ENCODE peak calls at places on chromosomes 11 and 22, in five cellular contexts. U is NT2/D1, Y is HepG2, K is H1, I is GM12878. L is an unnamed sample.

GRCh38 chr11:134394311-134394710 is 17.7 kb downstream of the B3GAT1 start:
- DNase-seq in U (no peak), Y (no peak), K (no peak), I (no peak), L (no peak)

GRCh38 chr22:31734512-31734911 is 15.4 kb downstream of the PRR14L start:
- DNase-seq in U (no peak), Y (peak; percentile 29), K (no peak), I (no peak), L (no peak)

GRCh38 chr22:37623075-37624016 is 14.7 kb downstream of the GGA1 start:
- DNase-seq in U (no peak), Y (peak; percentile 50), K (peak; percentile 95), I (no peak), L (peak; percentile 86)

GRCh38 chr11:29319231-29319630 is 697.6 kb downstream of the KCNA4 start:
- DNase-seq in U (no peak), Y (no peak), K (no peak), I (no peak), L (no peak)

GRCh38 chr22:44668190-44668885 is 33.7 kb upstream of the PRR5 start:
- DNase-seq in U (no peak), Y (no peak), K (peak; percentile 80), I (no peak), L (peak; percentile 62)

GRCh38 chr11:10114593-10115404 is 179.2 kb downstream of the SBF2 start:
- DNase-seq in U (no peak), Y (no peak), K (no peak), I (no peak), L (no peak)

GRCh38 chr11:78946945-78947914 is 372.6 kb upstream of the NARS2 start:
- DNase-seq in U (no peak), Y (peak; percentile 3), K (no peak), I (no peak), L (no peak)

GRCh38 chr22:30232716-30233218 is 13.8 kb downstream of the LIF start:
- DNase-seq in U (no peak), Y (no peak), K (no peak), I (no peak), L (no peak)

GRCh38 chr11:100383357-100383865 is 303.7 kb upstream of the ARHGAP42 start:
- DNase-seq in U (no peak), Y (no peak), K (no peak), I (no peak), L (no peak)

GRCh38 chr11:100221791-100222190 is 465.3 kb upstream of the ARHGAP42 start:
- DNase-seq in U (no peak), Y (no peak), K (no peak), I (no peak), L (no peak)

GRCh38 chr11:92972248-92972647 is 2.8 kb downstream of the MTNR1B start:
- DNase-seq in U (no peak), Y (no peak), K (no peak), I (no peak), L (no peak)

GRCh38 chr11:64744544-64745218 is 739 bp upstream of the RASGRP2 start:
- DNase-seq in U (no peak), Y (no peak), K (peak; percentile 59), I (no peak), L (no peak)

GRCh38 chr11:71998649-71999310 is at the start of gene IL18BP:
- DNase-seq in U (no peak), Y (no peak), K (no peak), I (peak; percentile 44), L (no peak)

GRCh38 chr22:27952091-27952490 is 33.0 kb upstream of the PITPNB start:
- DNase-seq in U (no peak), Y (no peak), K (no peak), I (no peak), L (no peak)

GRCh38 chr11:12066056-12066798 is 44.2 kb upstream of the MICAL2 start:
- DNase-seq in U (no peak), Y (peak; percentile 94), K (peak; percentile 37), I (no peak), L (no peak)

GRCh38 chr11:34940026-34940677 is 23.7 kb downstream of the PDHX start:
- DNase-seq in U (no peak), Y (no peak), K (no peak), I (no peak), L (no peak)

GRCh38 chr22:48410536-48410935 is 1417.1 kb downstream of the BRD1 start:
- DNase-seq in U (no peak), Y (no peak), K (peak; percentile 16), I (no peak), L (no peak)

GRCh38 chr22:30460147-30460546 is 11.7 kb downstream of the SEC14L3 start:
- DNase-seq in U (no peak), Y (no peak), K (no peak), I (no peak), L (no peak)

GRCh38 chr11:112856591-112856990 is 104.6 kb upstream of the NCAM1 start:
- DNase-seq in U (no peak), Y (no peak), K (no peak), I (no peak), L (no peak)

GRCh38 chr11:112856133-112856532 is 105.1 kb upstream of the NCAM1 start:
- DNase-seq in U (no peak), Y (no peak), K (no peak), I (no peak), L (no peak)

GRCh38 chr11:112847568-112847967 is 113.7 kb upstream of the NCAM1 start:
- DNase-seq in U (no peak), Y (no peak), K (no peak), I (no peak), L (no peak)

GRCh38 chr11:112852141-112852853 is 108.9 kb upstream of the NCAM1 start:
- DNase-seq in U (no peak), Y (no peak), K (no peak), I (no peak), L (no peak)
- TF ChIP-seq SUZ12 in U (no peak), Y (no peak), K (no peak), I (no peak), L (no peak)

DNA sequence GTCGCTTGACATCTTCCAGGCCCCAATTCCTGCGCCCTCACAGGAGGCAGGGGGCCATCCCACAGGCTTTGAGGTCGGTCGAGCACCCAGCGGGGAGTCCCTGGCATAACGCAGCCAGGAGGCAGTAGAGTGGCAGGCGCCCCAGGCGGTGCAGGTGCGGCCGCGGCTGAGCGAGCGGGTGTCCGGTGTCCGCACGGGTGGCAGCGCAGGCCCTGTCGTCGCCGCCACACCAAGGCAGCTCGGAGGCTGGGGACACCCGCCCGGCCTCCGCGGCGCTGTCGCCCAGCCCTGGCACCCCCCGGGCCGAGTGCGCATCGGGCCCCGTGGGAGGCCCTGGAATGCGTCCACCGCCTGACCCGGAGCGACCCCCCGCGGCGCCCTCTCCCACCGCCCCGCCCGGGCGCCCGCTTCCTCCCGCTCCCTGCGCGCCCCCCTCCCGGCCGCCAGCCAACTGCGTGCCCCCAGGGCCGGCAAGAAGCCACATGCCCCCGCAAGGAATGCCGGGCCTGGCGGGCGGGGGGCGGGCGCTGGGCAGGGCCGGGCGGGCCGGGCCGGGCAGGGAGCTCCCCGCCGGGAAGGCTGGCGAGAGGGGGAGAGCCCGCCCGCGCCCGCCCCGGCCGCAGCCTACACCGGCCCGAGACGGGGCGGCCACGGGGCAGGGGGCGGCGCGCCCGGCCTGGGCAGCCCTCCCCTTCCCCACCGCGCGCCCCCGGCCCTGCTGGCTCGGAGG is 33.9 kb downstream of the PRDM11 start:
- DNase-seq in U (no peak), Y (no peak), K (peak; percentile 81), I (no peak), L (peak; percentile 64)
- TF ChIP-seq SUZ12 in U (no peak), Y (no peak), K (no peak), I (no peak), L (no peak)

GRCh38 chr11:61090092-61090491 is 12.2 kb upstream of the CD5 start:
- DNase-seq in U (no peak), Y (no peak), K (no peak), I (no peak), L (no peak)
- TF ChIP-seq SUZ12 in U (no peak), Y (no peak), K (no peak), I (no peak), L (no peak)

GRCh38 chr11:118340437-118340836 is 2.1 kb downstream of the CD3D start:
- DNase-seq in U (no peak), Y (no peak), K (no peak), I (no peak), L (no peak)

GRCh38 chr11:118343248-118343647 is 743 bp upstream of the CD3D start:
- DNase-seq in U (no peak), Y (no peak), K (no peak), I (no peak), L (no peak)

GRCh38 chr11:118342503-118343161 is at the start of gene CD3D:
- DNase-seq in U (no peak), Y (peak; percentile 20), K (no peak), I (no peak), L (no peak)

GRCh38 chr11:118343981-118344521 is at the start of gene CD3G:
- DNase-seq in U (no peak), Y (no peak), K (no peak), I (no peak), L (no peak)

DNA sequence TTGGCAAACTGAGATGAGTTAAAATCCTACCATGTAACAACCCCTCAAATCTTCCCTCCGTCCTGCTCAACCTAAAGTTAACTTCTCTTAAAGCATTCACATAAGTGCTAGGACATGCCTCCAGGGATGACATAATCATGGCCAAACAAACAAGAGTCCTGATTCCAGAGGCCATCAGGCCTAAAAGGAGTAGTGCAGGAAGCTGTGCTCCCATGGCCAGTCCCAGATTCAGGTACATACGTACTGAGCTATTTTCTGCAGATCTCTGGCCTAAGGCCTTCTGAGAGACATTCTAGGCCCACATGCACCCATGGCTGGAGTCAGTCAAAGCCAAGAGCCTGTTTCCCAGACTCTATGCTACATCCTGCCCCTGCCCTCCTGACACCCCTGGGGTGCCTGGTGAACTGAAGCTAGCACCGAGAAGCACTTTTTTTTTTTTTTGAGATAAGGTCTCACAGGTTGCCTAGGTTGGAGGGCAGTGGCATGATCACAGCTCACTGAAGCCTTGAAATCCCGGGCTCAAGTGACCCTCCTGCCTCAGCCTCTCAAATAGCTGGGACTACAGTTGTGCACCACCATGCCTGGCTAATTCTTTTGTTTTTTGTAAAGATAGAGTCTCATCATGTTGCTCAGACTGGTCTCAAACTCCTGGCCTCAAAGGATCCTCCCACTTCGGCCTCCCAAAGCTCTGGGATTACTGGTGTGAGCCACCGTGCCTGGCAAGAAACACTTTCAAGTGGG is 586 bp downstream of the CD3D start:
- DNase-seq in U (no peak), Y (peak; percentile 32), K (no peak), I (no peak), L (no peak)
- TF ChIP-seq SUZ12 in U (no peak), Y (no peak), K (no peak), I (no peak), L (no peak)

GRCh38 chr11:95968585-95968984 is 44.7 kb upstream of the MTMR2 start:
- DNase-seq in U (no peak), Y (no peak), K (no peak), I (no peak), L (no peak)
- TF ChIP-seq SUZ12 in U (no peak), Y (no peak), K (no peak), I (no peak), L (no peak)

GRCh38 chr11:121514401-121514981 is 61.7 kb upstream of the SORL1-AS1 start:
- DNase-seq in U (no peak), Y (no peak), K (no peak), I (no peak), L (no peak)
- TF ChIP-seq SUZ12 in U (no peak), Y (no peak), K (no peak), I (no peak), L (no peak)

L was measured in HEK293T.